ENCODE peak calls at places on chromosomes 11 and 22, in ten cellular contexts. R is nephron progenitor cell; J is IMR-90; H is Panc1; V is GM06990; U is bronchial epithelial cell; M is lower lobe of right lung; F is ovary; I is activated CD8-positive, alpha-beta T cell treated with anti-CD3 and anti-CD28 coated beads for 36 hours; Q is uterus. G is an unnamed sample.

GRCh38 chr11:40129276-40129675 is 1330.2 kb downstream of the LRRC4C start:
- DNase-seq in I (no peak), U (no peak), F (no peak), R (peak; percentile 5), Q (no peak), J (no peak), H (no peak), M (no peak), V (no peak), G (no peak)

GRCh38 chr22:41780714-41781507 is 19.6 kb upstream of the CCDC134 start:
- DNase-seq in U (peak; percentile 57), J (peak; percentile 63), R (no peak), I (peak; percentile 98), H (no peak), Q (peak; percentile 18), V (peak; percentile 79), F (peak; percentile 34), M (peak; percentile 83), G (peak; percentile 44)

GRCh38 chr11:11391796-11392195 is 38.7 kb upstream of the CSNK2A3 start:
- DNase-seq in M (no peak), U (peak; percentile 84), J (peak; percentile 90), Q (no peak), F (no peak), R (no peak), V (no peak), H (peak; percentile 28), I (no peak), G (no peak)

GRCh38 chr11:46450846-46451470 is 59.4 kb upstream of the CHRM4 start:
- DNase-seq in M (no peak), U (no peak), I (no peak), J (peak; percentile 26), Q (no peak), F (no peak), V (no peak), R (no peak), H (no peak), G (no peak)

GRCh38 chr11:129315781-129316579 is 59.7 kb upstream of the BARX2 start:
- DNase-seq in V (no peak), J (no peak), I (no peak), F (no peak), Q (no peak), H (no peak), R (peak; percentile 10), M (peak; percentile 68), U (peak; percentile 83), G (no peak)

GRCh38 chr22:24819941-24820461 is 14.0 kb downstream of the SGSM1 start:
- DNase-seq in F (peak; percentile 56), I (no peak), Q (peak; percentile 27), H (no peak), J (no peak), U (no peak), M (peak; percentile 48), V (no peak), R (no peak), G (no peak)

GRCh38 chr11:65291613-65292012 is 23.1 kb upstream of the CDC42EP2 start:
- DNase-seq in H (no peak), M (no peak), I (no peak), U (peak; percentile 68), Q (no peak), F (peak; percentile 47), R (no peak), V (no peak), J (peak; percentile 80), G (no peak)

GRCh38 chr11:132402056-132402684 is 1031.8 kb downstream of the NTM start:
- DNase-seq in V (peak; percentile 59), H (peak; percentile 33), I (peak; percentile 6), U (peak; percentile 1), R (peak; percentile 47), J (peak; percentile 51), M (no peak), Q (no peak), F (no peak), G (no peak)

DNA sequence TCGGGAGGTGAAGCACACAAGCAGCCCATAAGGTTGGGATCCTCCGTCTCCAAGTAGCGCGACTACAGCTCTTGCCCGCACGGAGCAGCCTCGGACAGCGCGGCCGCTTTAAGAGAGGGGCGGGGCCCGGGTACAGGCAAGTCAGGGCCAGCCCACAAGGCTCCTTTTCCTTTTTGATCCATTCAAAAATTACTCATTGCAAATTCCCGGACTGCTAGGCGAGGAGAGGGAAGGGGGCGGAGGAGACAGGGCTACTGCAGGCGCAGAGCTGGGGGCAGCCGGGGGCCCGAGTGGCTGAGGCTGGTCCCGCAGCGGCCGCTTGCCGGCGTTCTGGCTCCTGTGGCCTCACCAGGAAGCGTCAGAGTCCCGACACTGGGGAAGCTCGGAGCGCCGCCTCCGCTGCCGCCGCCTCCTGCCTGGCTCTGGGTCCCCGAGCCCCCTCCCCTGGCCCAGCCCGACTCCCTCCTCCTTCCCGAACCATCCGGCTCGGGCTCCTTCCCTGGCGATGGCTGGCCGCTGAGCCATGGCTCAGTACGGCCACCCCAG is at the start of gene UBASH3B:
- DNase-seq in J (peak; percentile 89), M (peak; percentile 88), I (peak; percentile 76), V (peak; percentile 72), Q (peak; percentile 63), U (peak; percentile 88), R (peak; percentile 78), F (peak; percentile 64), H (peak; percentile 57), G (peak; percentile 52)
- TF ChIP-seq CTCF in J (no peak), M (peak; percentile 22), I (peak; percentile 11), V (peak; percentile 20), Q (no peak), U (no peak), R (no peak), F (no peak), H (no peak), G (no peak)

GRCh38 chr11:120740424-120740823 is 228.9 kb downstream of the GRIK4 start:
- DNase-seq in F (no peak), V (no peak), U (no peak), R (no peak), I (no peak), J (no peak), M (no peak), Q (no peak), H (no peak), G (no peak)

GRCh38 chr11:120746836-120747609 is 235.5 kb downstream of the GRIK4 start:
- DNase-seq in M (no peak), Q (no peak), U (peak; percentile 96), R (no peak), H (no peak), F (no peak), J (no peak), I (no peak), V (no peak), G (no peak)

GRCh38 chr11:120747801-120748484 is 236.4 kb downstream of the GRIK4 start:
- DNase-seq in M (no peak), U (peak; percentile 10), Q (no peak), J (no peak), H (no peak), R (no peak), V (no peak), F (no peak), I (no peak), G (no peak)

GRCh38 chr11:120746395-120746794 is 234.8 kb downstream of the GRIK4 start:
- DNase-seq in Q (no peak), R (no peak), H (no peak), U (no peak), M (no peak), J (no peak), V (no peak), I (no peak), F (no peak), G (no peak)

DNA sequence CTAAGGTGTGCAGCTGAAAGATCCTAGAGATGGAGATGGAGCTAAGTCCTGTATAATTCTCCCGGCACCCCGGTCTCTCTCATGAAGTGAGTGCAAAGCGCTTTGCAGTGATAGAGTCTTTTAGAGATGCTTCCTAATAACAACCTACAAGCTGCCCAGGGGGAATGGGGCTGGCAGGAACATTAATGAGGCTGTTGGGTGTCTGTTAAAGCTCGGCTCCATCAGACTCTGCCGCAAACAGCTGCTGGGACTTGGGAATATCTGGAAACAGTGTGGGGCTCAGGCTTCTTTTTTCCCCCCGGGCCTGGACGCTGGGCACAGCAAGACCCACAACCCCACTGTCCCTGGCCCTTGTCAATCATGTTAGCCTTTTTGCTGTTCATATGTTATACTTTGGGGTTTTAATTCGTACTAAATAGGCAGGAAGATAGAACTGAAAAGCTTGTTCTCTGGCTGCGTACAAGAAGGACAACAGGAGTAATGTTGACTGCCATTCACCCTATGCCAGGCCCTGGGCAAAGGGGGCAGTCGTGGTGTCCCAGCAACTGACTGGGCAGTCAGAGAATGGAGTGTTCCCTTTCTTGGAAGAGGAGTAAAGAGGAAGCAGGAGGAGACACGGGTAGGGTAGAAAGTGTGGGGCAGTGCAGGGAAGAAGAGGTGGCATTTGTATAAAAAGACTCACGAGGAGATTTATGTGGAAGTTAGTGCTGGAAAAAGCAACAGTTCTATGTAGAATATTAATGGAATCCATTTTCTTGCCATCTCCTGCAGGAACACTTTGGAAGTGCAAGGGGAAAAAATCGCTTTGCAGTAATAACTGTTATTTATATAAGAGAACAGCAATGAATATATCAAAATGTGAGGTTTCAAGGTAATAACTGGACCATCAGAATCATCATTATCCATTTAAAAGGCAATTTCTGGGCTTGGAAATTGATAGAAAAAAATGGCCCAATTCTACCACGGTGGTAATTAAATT is 232.8 kb downstream of the GRIK4 start:
- DNase-seq in R (no peak), H (no peak), V (no peak), U (no peak), M (no peak), F (no peak), J (no peak), Q (no peak), I (no peak), G (no peak)
- TF ChIP-seq CTCF in R (peak; percentile 11), H (no peak), V (no peak), U (no peak), M (no peak), F (no peak), J (no peak), Q (no peak), I (no peak), G (no peak)

DNA sequence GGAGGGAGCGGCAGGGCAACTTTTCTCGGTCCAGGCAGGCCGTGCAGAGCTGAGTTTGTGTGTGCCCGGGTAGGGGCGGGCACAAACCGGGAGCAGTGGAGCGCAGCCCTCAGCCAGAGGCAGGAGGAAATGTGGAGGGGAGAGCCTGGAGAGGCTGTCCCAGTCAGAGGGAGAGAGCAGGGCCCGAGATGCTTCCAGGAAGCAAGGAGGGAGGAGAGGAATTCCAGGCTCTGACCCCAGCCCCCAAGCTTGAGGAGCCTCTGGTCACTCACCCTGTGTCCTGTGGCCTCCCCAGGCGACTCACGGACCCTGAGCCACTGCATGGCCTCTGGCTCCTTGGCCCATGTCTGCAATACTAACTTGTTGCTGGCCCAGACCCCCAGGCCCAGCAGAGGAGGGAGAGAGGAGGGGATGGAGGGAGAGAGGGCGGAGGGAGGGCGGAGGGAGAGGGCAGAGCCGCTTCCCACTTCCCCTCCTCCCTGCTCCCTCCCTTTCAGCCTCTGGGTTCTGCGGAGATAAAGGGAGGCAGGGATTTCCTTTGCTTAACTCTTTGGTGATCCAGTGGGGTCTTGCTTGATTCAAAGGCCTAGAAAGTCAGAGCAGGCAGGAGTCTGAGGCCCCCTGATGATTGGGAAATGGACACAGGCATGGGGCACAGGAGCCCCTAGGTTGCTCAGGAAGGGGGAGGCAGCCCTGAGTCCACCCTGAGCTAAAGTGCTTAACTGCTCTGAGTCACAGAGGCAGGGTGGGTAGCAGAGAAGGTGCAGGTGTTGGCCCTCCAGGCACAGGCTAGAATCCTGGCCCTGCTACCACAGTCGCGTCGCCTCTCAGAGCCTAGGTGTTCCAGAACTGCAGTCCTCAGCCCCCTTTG is at the start of gene C1QTNF6:
- DNase-seq in R (peak; percentile 58), H (no peak), J (peak; percentile 35), U (peak; percentile 73), I (peak; percentile 37), Q (peak; percentile 62), V (no peak), M (peak; percentile 45), F (peak; percentile 53), G (no peak)
- TF ChIP-seq CTCF in R (no peak), H (no peak), J (no peak), U (no peak), I (no peak), Q (no peak), V (no peak), M (no peak), F (no peak), G (no peak)

GRCh38 chr22:43094085-43094484 is 4.9 kb upstream of the TTLL1 start:
- DNase-seq in V (no peak), U (peak; percentile 78), R (no peak), Q (no peak), J (peak; percentile 18), F (no peak), H (no peak), M (peak; percentile 61), I (no peak), G (no peak)
- TF ChIP-seq CTCF in V (peak; percentile 37), U (peak; percentile 47), R (no peak), Q (no peak), J (no peak), F (no peak), H (no peak), M (no peak), I (no peak), G (no peak)

G was measured in omental fat pad.